ENCODE peak calls at places on chromosome 19, in ten cellular contexts. One of them, this sample, is unnamed.

GRCh38 chr19:46416077-46416709 is 2.8 kb upstream of the CCDC8 start:
- DNase-seq in effector memory CD4-positive, alpha-beta T cell: no peak
- DNase-seq in ovary: peak; percentile 97
- DNase-seq in adipocyte: peak; percentile 96
- DNase-seq in mammary epithelial cell: peak; percentile 83
- DNase-seq in A549: peak; percentile 85
- DNase-seq in osteoblast: peak; percentile 95
- DNase-seq in adrenal gland: peak; percentile 97
- DNase-seq in IMR-90: peak; percentile 75
- DNase-seq in heart right ventricle: peak; percentile 87
- DNase-seq in this sample: no peak

GRCh38 chr19:49430678-49431329 is 5.6 kb downstream of the GFY start:
- DNase-seq in effector memory CD4-positive, alpha-beta T cell: no peak
- DNase-seq in ovary: no peak
- DNase-seq in adipocyte: no peak
- DNase-seq in mammary epithelial cell: no peak
- DNase-seq in A549: peak; percentile 68
- DNase-seq in osteoblast: peak; percentile 86
- DNase-seq in adrenal gland: no peak
- DNase-seq in IMR-90: no peak
- DNase-seq in heart right ventricle: no peak
- DNase-seq in this sample: no peak

GRCh38 chr19:2549701-2550191 is 73.8 kb downstream of the GADD45B start:
- DNase-seq in effector memory CD4-positive, alpha-beta T cell: no peak
- DNase-seq in ovary: peak; percentile 58
- DNase-seq in adipocyte: peak; percentile 38
- DNase-seq in mammary epithelial cell: peak; percentile 58
- DNase-seq in A549: no peak
- DNase-seq in osteoblast: peak; percentile 98
- DNase-seq in adrenal gland: peak; percentile 80
- DNase-seq in IMR-90: peak; percentile 88
- DNase-seq in heart right ventricle: peak; percentile 81
- DNase-seq in this sample: no peak

GRCh38 chr19:34512254-34512796 is 30.8 kb downstream of the WTIP start:
- DNase-seq in effector memory CD4-positive, alpha-beta T cell: no peak
- DNase-seq in ovary: no peak
- DNase-seq in adipocyte: no peak
- DNase-seq in mammary epithelial cell: no peak
- DNase-seq in A549: no peak
- DNase-seq in osteoblast: no peak
- DNase-seq in adrenal gland: no peak
- DNase-seq in IMR-90: no peak
- DNase-seq in heart right ventricle: no peak
- DNase-seq in this sample: no peak

GRCh38 chr19:54674021-54674617 is 11.3 kb downstream of the LILRB4 start:
- DNase-seq in effector memory CD4-positive, alpha-beta T cell: no peak
- DNase-seq in ovary: no peak
- DNase-seq in adipocyte: peak; percentile 53
- DNase-seq in mammary epithelial cell: peak; percentile 8
- DNase-seq in A549: peak; percentile 66
- DNase-seq in osteoblast: no peak
- DNase-seq in adrenal gland: no peak
- DNase-seq in IMR-90: no peak
- DNase-seq in heart right ventricle: no peak
- DNase-seq in this sample: no peak

GRCh38 chr19:38395381-38396127 is 7.1 kb downstream of the SPRED3 start:
- DNase-seq in effector memory CD4-positive, alpha-beta T cell: no peak
- DNase-seq in ovary: no peak
- DNase-seq in adipocyte: no peak
- DNase-seq in mammary epithelial cell: no peak
- DNase-seq in A549: no peak
- DNase-seq in osteoblast: peak; percentile 39
- DNase-seq in adrenal gland: no peak
- DNase-seq in IMR-90: no peak
- DNase-seq in heart right ventricle: no peak
- DNase-seq in this sample: no peak

GRCh38 chr19:36528921-36529518 is 949 bp upstream of the ZNF260 start:
- DNase-seq in effector memory CD4-positive, alpha-beta T cell: no peak
- DNase-seq in ovary: no peak
- DNase-seq in adipocyte: peak; percentile 22
- DNase-seq in mammary epithelial cell: peak; percentile 35
- DNase-seq in A549: no peak
- DNase-seq in osteoblast: peak; percentile 63
- DNase-seq in adrenal gland: peak; percentile 5
- DNase-seq in IMR-90: no peak
- DNase-seq in heart right ventricle: no peak
- DNase-seq in this sample: no peak

GRCh38 chr19:14555918-14556661 is 15.8 kb downstream of the NDUFB7 start:
- DNase-seq in effector memory CD4-positive, alpha-beta T cell: no peak
- DNase-seq in ovary: no peak
- DNase-seq in adipocyte: no peak
- DNase-seq in mammary epithelial cell: peak; percentile 82
- DNase-seq in A549: no peak
- DNase-seq in osteoblast: peak; percentile 84
- DNase-seq in adrenal gland: no peak
- DNase-seq in IMR-90: peak; percentile 34
- DNase-seq in heart right ventricle: no peak
- DNase-seq in this sample: no peak

GRCh38 chr19:46728693-46729339 is 11.9 kb upstream of the PRKD2 start:
- DNase-seq in effector memory CD4-positive, alpha-beta T cell: peak; percentile 68
- DNase-seq in ovary: peak; percentile 65
- DNase-seq in adipocyte: peak; percentile 80
- DNase-seq in mammary epithelial cell: no peak
- DNase-seq in A549: peak; percentile 72
- DNase-seq in osteoblast: peak; percentile 98
- DNase-seq in adrenal gland: peak; percentile 83
- DNase-seq in IMR-90: peak; percentile 44
- DNase-seq in heart right ventricle: peak; percentile 77
- DNase-seq in this sample: peak; percentile 78

GRCh38 chr19:46633130-46633529 is 2.9 kb downstream of the GNG8 start:
- DNase-seq in effector memory CD4-positive, alpha-beta T cell: no peak
- DNase-seq in ovary: no peak
- DNase-seq in adipocyte: no peak
- DNase-seq in mammary epithelial cell: no peak
- DNase-seq in A549: no peak
- DNase-seq in osteoblast: no peak
- DNase-seq in adrenal gland: no peak
- DNase-seq in IMR-90: no peak
- DNase-seq in heart right ventricle: no peak
- DNase-seq in this sample: no peak

GRCh38 chr19:38527466-38528136 is 90.2 kb downstream of the MAP4K1 start:
- DNase-seq in effector memory CD4-positive, alpha-beta T cell: no peak
- DNase-seq in ovary: no peak
- DNase-seq in adipocyte: no peak
- DNase-seq in mammary epithelial cell: no peak
- DNase-seq in A549: peak; percentile 55
- DNase-seq in osteoblast: no peak
- DNase-seq in adrenal gland: no peak
- DNase-seq in IMR-90: no peak
- DNase-seq in heart right ventricle: no peak
- DNase-seq in this sample: no peak

GRCh38 chr19:9044449-9044848 is 34.2 kb upstream of the MUC16 start:
- DNase-seq in effector memory CD4-positive, alpha-beta T cell: no peak
- DNase-seq in ovary: no peak
- DNase-seq in adipocyte: no peak
- DNase-seq in mammary epithelial cell: no peak
- DNase-seq in A549: no peak
- DNase-seq in osteoblast: no peak
- DNase-seq in adrenal gland: no peak
- DNase-seq in IMR-90: no peak
- DNase-seq in heart right ventricle: no peak
- DNase-seq in this sample: no peak

GRCh38 chr19:14383556-14383897 is 2.3 kb downstream of the ADGRE5 start:
- DNase-seq in effector memory CD4-positive, alpha-beta T cell: no peak
- DNase-seq in ovary: no peak
- DNase-seq in adipocyte: no peak
- DNase-seq in mammary epithelial cell: no peak
- DNase-seq in A549: no peak
- DNase-seq in osteoblast: peak; percentile 31
- DNase-seq in adrenal gland: no peak
- DNase-seq in IMR-90: peak; percentile 39
- DNase-seq in heart right ventricle: peak; percentile 51
- DNase-seq in this sample: no peak

GRCh38 chr19:44109458-44109857 is 3.7 kb upstream of the ZNF225 start:
- DNase-seq in effector memory CD4-positive, alpha-beta T cell: no peak
- DNase-seq in ovary: no peak
- DNase-seq in adipocyte: no peak
- DNase-seq in mammary epithelial cell: no peak
- DNase-seq in A549: no peak
- DNase-seq in osteoblast: no peak
- DNase-seq in adrenal gland: no peak
- DNase-seq in IMR-90: no peak
- DNase-seq in heart right ventricle: no peak
- DNase-seq in this sample: no peak

GRCh38 chr19:9009935-9010651 is at the start of gene MUC16:
- DNase-seq in effector memory CD4-positive, alpha-beta T cell: no peak
- DNase-seq in ovary: no peak
- DNase-seq in adipocyte: no peak
- DNase-seq in mammary epithelial cell: peak; percentile 5
- DNase-seq in A549: no peak
- DNase-seq in osteoblast: peak; percentile 43
- DNase-seq in adrenal gland: no peak
- DNase-seq in IMR-90: no peak
- DNase-seq in heart right ventricle: no peak
- DNase-seq in this sample: no peak

GRCh38 chr19:52535831-52536800 is 8.6 kb downstream of the ZNF808 start:
- DNase-seq in effector memory CD4-positive, alpha-beta T cell: peak; percentile 83
- DNase-seq in ovary: peak; percentile 79
- DNase-seq in adipocyte: peak; percentile 93
- DNase-seq in mammary epithelial cell: peak; percentile 87
- DNase-seq in A549: no peak
- DNase-seq in osteoblast: peak; percentile 82
- DNase-seq in adrenal gland: peak; percentile 84
- DNase-seq in IMR-90: peak; percentile 61
- DNase-seq in heart right ventricle: peak; percentile 90
- DNase-seq in this sample: peak; percentile 91

GRCh38 chr19:1606138-1606651 is 933 bp upstream of the UQCR11 start:
- DNase-seq in effector memory CD4-positive, alpha-beta T cell: no peak
- DNase-seq in ovary: no peak
- DNase-seq in adipocyte: no peak
- DNase-seq in mammary epithelial cell: no peak
- DNase-seq in A549: no peak
- DNase-seq in osteoblast: peak; percentile 90
- DNase-seq in adrenal gland: peak; percentile 58
- DNase-seq in IMR-90: no peak
- DNase-seq in heart right ventricle: no peak
- DNase-seq in this sample: no peak

GRCh38 chr19:5041168-5042038 is 72.5 kb downstream of the KDM4B start:
- DNase-seq in effector memory CD4-positive, alpha-beta T cell: no peak
- DNase-seq in ovary: no peak
- DNase-seq in adipocyte: no peak
- DNase-seq in mammary epithelial cell: no peak
- DNase-seq in A549: no peak
- DNase-seq in osteoblast: no peak
- DNase-seq in adrenal gland: no peak
- DNase-seq in IMR-90: no peak
- DNase-seq in heart right ventricle: no peak
- DNase-seq in this sample: no peak
- H3K4me1 ChIP-seq in effector memory CD4-positive, alpha-beta T cell: no peaks in the 10 kb centered on the region
- H3K4me1 ChIP-seq in ovary: peaks cover 3% of the 10 kb centered on the region
- H3K4me1 ChIP-seq in adipocyte: peaks cover 19% of the 10 kb centered on the region
- H3K4me1 ChIP-seq in mammary epithelial cell: peaks cover 18% of the 10 kb centered on the region
- H3K4me1 ChIP-seq in A549: peaks cover 11% of the 10 kb centered on the region
- H3K4me1 ChIP-seq in osteoblast: peaks cover 10% of the 10 kb centered on the region
- H3K4me1 ChIP-seq in adrenal gland: peaks cover 27% of the 10 kb centered on the region
- H3K4me1 ChIP-seq in IMR-90: peaks cover 14% of the 10 kb centered on the region
- H3K4me1 ChIP-seq in heart right ventricle: peaks cover 29% of the 10 kb centered on the region
- H3K4me1 ChIP-seq in this sample: no peaks in the 10 kb centered on the region

GRCh38 chr19:40144151-40144550 is 47.1 kb upstream of the MAP3K10 start:
- DNase-seq in effector memory CD4-positive, alpha-beta T cell: no peak
- DNase-seq in ovary: no peak
- DNase-seq in adipocyte: no peak
- DNase-seq in mammary epithelial cell: no peak
- DNase-seq in A549: no peak
- DNase-seq in osteoblast: no peak
- DNase-seq in adrenal gland: no peak
- DNase-seq in IMR-90: no peak
- DNase-seq in heart right ventricle: no peak
- DNase-seq in this sample: peak; percentile 75
- H3K4me1 ChIP-seq in effector memory CD4-positive, alpha-beta T cell: peaks cover 14% of the 10 kb centered on the region
- H3K4me1 ChIP-seq in ovary: no peaks in the 10 kb centered on the region
- H3K4me1 ChIP-seq in adipocyte: peaks cover 26% of the 10 kb centered on the region
- H3K4me1 ChIP-seq in mammary epithelial cell: peaks cover 11% of the 10 kb centered on the region
- H3K4me1 ChIP-seq in A549: peaks cover 11% of the 10 kb centered on the region
- H3K4me1 ChIP-seq in osteoblast: peaks cover 9% of the 10 kb centered on the region
- H3K4me1 ChIP-seq in adrenal gland: peaks cover 5% of the 10 kb centered on the region
- H3K4me1 ChIP-seq in IMR-90: peaks cover 8% of the 10 kb centered on the region
- H3K4me1 ChIP-seq in heart right ventricle: peaks cover 29% of the 10 kb centered on the region
- H3K4me1 ChIP-seq in this sample: peaks cover 59% of the 10 kb centered on the region

DNA sequence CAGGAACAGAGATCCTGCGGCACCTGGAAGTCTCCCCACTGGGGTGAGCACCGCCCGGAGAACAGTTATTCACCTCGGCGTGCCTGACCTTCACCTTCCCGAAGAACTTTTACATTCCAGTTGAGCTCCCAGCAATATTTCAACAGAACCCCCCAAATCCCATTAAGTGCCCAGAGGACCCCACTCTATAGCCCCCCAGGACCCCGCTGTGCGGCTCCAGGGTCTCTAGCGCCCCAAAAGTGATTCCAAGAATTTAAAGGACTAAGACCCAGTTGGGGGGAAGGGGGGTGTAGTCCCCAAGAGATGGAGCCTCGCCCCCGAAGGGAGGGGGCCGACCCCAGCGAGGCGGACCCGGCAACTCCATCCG is 480 bp downstream of the GPR108 start:
- DNase-seq in effector memory CD4-positive, alpha-beta T cell: no peak
- DNase-seq in ovary: peak; percentile 52
- DNase-seq in adipocyte: no peak
- DNase-seq in mammary epithelial cell: no peak
- DNase-seq in A549: no peak
- DNase-seq in osteoblast: no peak
- DNase-seq in adrenal gland: peak; percentile 46
- DNase-seq in IMR-90: no peak
- DNase-seq in heart right ventricle: no peak
- DNase-seq in this sample: no peak
- H3K4me1 ChIP-seq in effector memory CD4-positive, alpha-beta T cell: peaks cover 41% of the 10 kb centered on the region
- H3K4me1 ChIP-seq in ovary: peaks cover 18% of the 10 kb centered on the region
- H3K4me1 ChIP-seq in adipocyte: peaks cover 30% of the 10 kb centered on the region
- H3K4me1 ChIP-seq in mammary epithelial cell: peaks cover 29% of the 10 kb centered on the region
- H3K4me1 ChIP-seq in A549: peaks cover 24% of the 10 kb centered on the region
- H3K4me1 ChIP-seq in osteoblast: peaks cover 33% of the 10 kb centered on the region
- H3K4me1 ChIP-seq in adrenal gland: peaks cover 38% of the 10 kb centered on the region
- H3K4me1 ChIP-seq in IMR-90: peaks cover 13% of the 10 kb centered on the region
- H3K4me1 ChIP-seq in heart right ventricle: peaks cover 36% of the 10 kb centered on the region
- H3K4me1 ChIP-seq in this sample: peaks cover 47% of the 10 kb centered on the region

DNA sequence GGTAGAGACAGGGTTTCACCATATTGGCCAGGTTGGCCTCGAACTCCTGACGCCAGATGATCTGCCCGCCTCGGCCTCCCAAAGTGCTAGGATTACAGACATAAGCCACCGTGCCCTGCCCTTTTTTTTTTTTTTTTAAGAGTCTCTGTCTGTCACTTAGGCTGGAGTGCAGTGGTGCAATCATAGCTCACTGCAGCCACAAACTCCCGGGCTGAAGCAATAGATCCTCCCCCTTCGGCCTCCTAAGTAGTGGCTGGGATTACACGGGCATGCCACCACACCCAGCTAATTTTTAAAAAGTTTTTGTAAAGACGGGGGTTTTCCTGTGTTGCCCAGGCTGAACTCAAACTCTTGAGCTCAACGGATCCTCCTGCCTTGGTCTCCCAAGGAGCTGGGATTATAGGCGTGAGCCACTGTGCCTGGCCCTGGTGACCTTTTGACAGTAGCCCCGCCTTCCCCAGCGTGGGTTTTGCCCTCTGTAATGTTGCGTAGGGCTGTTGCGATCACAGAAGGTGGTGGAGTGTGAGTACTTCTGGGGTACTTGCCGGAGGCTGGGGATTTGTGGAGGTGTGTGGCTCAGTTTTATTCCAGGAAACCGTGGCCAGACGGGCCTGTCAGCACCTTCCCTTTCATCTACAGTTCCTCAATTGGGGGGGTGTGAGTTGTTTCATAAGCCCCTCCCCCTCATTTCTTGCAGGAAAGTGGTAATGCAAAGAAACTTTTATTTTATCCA is 11.6 kb upstream of the RETN start:
- DNase-seq in effector memory CD4-positive, alpha-beta T cell: no peak
- DNase-seq in ovary: no peak
- DNase-seq in adipocyte: peak; percentile 50
- DNase-seq in mammary epithelial cell: no peak
- DNase-seq in A549: no peak
- DNase-seq in osteoblast: peak; percentile 43
- DNase-seq in adrenal gland: no peak
- DNase-seq in IMR-90: no peak
- DNase-seq in heart right ventricle: no peak
- DNase-seq in this sample: no peak
- H3K4me1 ChIP-seq in effector memory CD4-positive, alpha-beta T cell: peaks cover 7% of the 10 kb centered on the region
- H3K4me1 ChIP-seq in ovary: no peaks in the 10 kb centered on the region
- H3K4me1 ChIP-seq in adipocyte: peaks cover 6% of the 10 kb centered on the region
- H3K4me1 ChIP-seq in mammary epithelial cell: peaks cover 1% of the 10 kb centered on the region
- H3K4me1 ChIP-seq in A549: no peaks in the 10 kb centered on the region
- H3K4me1 ChIP-seq in osteoblast: peaks cover 2% of the 10 kb centered on the region
- H3K4me1 ChIP-seq in adrenal gland: peaks cover 3% of the 10 kb centered on the region
- H3K4me1 ChIP-seq in IMR-90: no peaks in the 10 kb centered on the region
- H3K4me1 ChIP-seq in heart right ventricle: peaks cover 3% of the 10 kb centered on the region
- H3K4me1 ChIP-seq in this sample: peaks cover 16% of the 10 kb centered on the region